ENCODE peak calls at places on chromosome 22, in six cellular contexts. N is lower lobe of right lung, R is fibroblast of mammary gland, Y is endothelial cell of umbilical vein, L is uterus, M is prostate gland. Z is an unnamed sample.

GRCh38 chr22:19181786-19182471 is 3.4 kb upstream of the SLC25A1 start:
- DNase-seq in N (no peak), R (no peak), Y (no peak), L (no peak), M (no peak), Z (no peak)

GRCh38 chr22:42803454-42803853 is 53.6 kb downstream of the ARFGAP3 start:
- DNase-seq in N (no peak), R (no peak), Y (no peak), L (no peak), M (no peak), Z (no peak)

GRCh38 chr22:22127100-22127499 is 117.5 kb upstream of the VPREB1 start:
- DNase-seq in N (no peak), R (no peak), Y (no peak), L (no peak), M (no peak), Z (no peak)

GRCh38 chr22:17120281-17120680 is 879 bp downstream of the TMEM121B start:
- DNase-seq in N (peak; percentile 71), R (peak; percentile 26), Y (peak; percentile 31), L (peak; percentile 33), M (peak; percentile 55), Z (peak; percentile 16)

GRCh38 chr22:48901324-48901723 is 926.3 kb downstream of the BRD1 start:
- DNase-seq in N (no peak), R (no peak), Y (no peak), L (no peak), M (no peak), Z (no peak)

GRCh38 chr22:41092847-41093371 is 517 bp downstream of the EP300 start:
- DNase-seq in N (peak; percentile 62), R (peak; percentile 41), Y (peak; percentile 50), L (no peak), M (peak; percentile 23), Z (peak; percentile 36)

GRCh38 chr22:42376721-42377177 is 55.5 kb downstream of the NFAM1 start:
- DNase-seq in N (peak; percentile 73), R (peak; percentile 95), Y (no peak), L (peak; percentile 83), M (no peak), Z (peak; percentile 94)

GRCh38 chr22:32528984-32529982 is 54.7 kb downstream of the FBXO7 start:
- DNase-seq in N (peak; percentile 84), R (peak; percentile 86), Y (peak; percentile 49), L (peak; percentile 87), M (peak; percentile 87), Z (peak; percentile 93)

GRCh38 chr22:21735198-21736083 is at the start of gene YPEL1:
- DNase-seq in N (peak; percentile 98), R (peak; percentile 91), Y (peak; percentile 98), L (peak; percentile 96), M (peak; percentile 96), Z (peak; percentile 99)

GRCh38 chr22:33382427-33382826 is 324.2 kb upstream of the SYN3 start:
- DNase-seq in N (no peak), R (no peak), Y (no peak), L (no peak), M (no peak), Z (no peak)

GRCh38 chr22:21624120-21624879 is 5.5 kb downstream of the YDJC start:
- DNase-seq in N (no peak), R (peak; percentile 30), Y (no peak), L (no peak), M (peak; percentile 36), Z (peak; percentile 58)

GRCh38 chr22:46052331-46052771 is 75.4 kb upstream of the WNT7B start:
- DNase-seq in N (peak; percentile 44), R (no peak), Y (no peak), L (peak; percentile 46), M (no peak), Z (no peak)

GRCh38 chr22:22462813-22463567 is 45.6 kb downstream of the ZNF280B start:
- DNase-seq in N (no peak), R (peak; percentile 14), Y (peak; percentile 2), L (no peak), M (no peak), Z (peak; percentile 6)

GRCh38 chr22:49324527-49325491 is 502.9 kb downstream of the BRD1 start:
- DNase-seq in N (peak; percentile 26), R (no peak), Y (no peak), L (no peak), M (no peak), Z (no peak)

GRCh38 chr22:32717337-32718240 is 83.9 kb upstream of the TIMP3 start:
- DNase-seq in N (no peak), R (peak; percentile 60), Y (no peak), L (peak; percentile 39), M (no peak), Z (no peak)

GRCh38 chr22:27492566-27493201 is 308.9 kb downstream of the MN1 start:
- DNase-seq in N (no peak), R (no peak), Y (no peak), L (no peak), M (no peak), Z (no peak)

GRCh38 chr22:47049078-47049609 is 286.7 kb downstream of the TBC1D22A start:
- DNase-seq in N (peak; percentile 21), R (no peak), Y (no peak), L (no peak), M (no peak), Z (no peak)

GRCh38 chr22:23163665-23164064 is 16.6 kb upstream of the BCR start:
- DNase-seq in N (no peak), R (no peak), Y (no peak), L (peak; percentile 51), M (peak; percentile 95), Z (peak; percentile 69)

GRCh38 chr22:36422287-36423014 is 34.7 kb upstream of the MYH9 start:
- DNase-seq in N (no peak), R (no peak), Y (no peak), L (no peak), M (no peak), Z (no peak)

GRCh38 chr22:17518379-17518778 is 44.9 kb upstream of the SLC25A18 start:
- DNase-seq in N (no peak), R (no peak), Y (no peak), L (no peak), M (no peak), Z (no peak)

GRCh38 chr22:26848244-26848920 is 191.0 kb downstream of the MIAT start:
- DNase-seq in N (no peak), R (peak; percentile 14), Y (no peak), L (no peak), M (no peak), Z (peak; percentile 6)

GRCh38 chr22:46193898-46194310 is 43.6 kb downstream of the PPARA start:
- DNase-seq in N (no peak), R (no peak), Y (no peak), L (no peak), M (no peak), Z (no peak)

GRCh38 chr22:19576460-19577421 is 52.5 kb upstream of the CLDN5 start:
- DNase-seq in N (no peak), R (peak; percentile 69), Y (peak; percentile 90), L (no peak), M (no peak), Z (peak; percentile 46)

GRCh38 chr22:33112606-33113005 is 54.4 kb upstream of the SYN3 start:
- DNase-seq in N (no peak), R (no peak), Y (no peak), L (no peak), M (no peak), Z (no peak)

GRCh38 chr22:17436382-17436951 is 67.2 kb downstream of the CECR2 start:
- DNase-seq in N (no peak), R (peak; percentile 6), Y (no peak), L (no peak), M (no peak), Z (no peak)

GRCh38 chr22:48748113-48748859 is 1079.4 kb downstream of the BRD1 start:
- DNase-seq in N (no peak), R (no peak), Y (no peak), L (no peak), M (peak; percentile 2), Z (no peak)

GRCh38 chr22:17350292-17350691 is 19.0 kb upstream of the CECR2 start:
- DNase-seq in N (no peak), R (no peak), Y (no peak), L (no peak), M (no peak), Z (no peak)

GRCh38 chr22:19718255-19719054 is 4.2 kb downstream of the SEPTIN5 start:
- DNase-seq in N (no peak), R (no peak), Y (no peak), L (no peak), M (no peak), Z (no peak)

GRCh38 chr22:45945621-45946020 is 31.3 kb downstream of the WNT7B start:
- DNase-seq in N (no peak), R (no peak), Y (no peak), L (no peak), M (no peak), Z (no peak)

GRCh38 chr22:29115682-29116313 is 43.0 kb downstream of the KREMEN1 start:
- DNase-seq in N (no peak), R (no peak), Y (no peak), L (no peak), M (no peak), Z (no peak)

GRCh38 chr22:29116397-29117123 is 43.7 kb downstream of the KREMEN1 start:
- DNase-seq in N (no peak), R (no peak), Y (no peak), L (no peak), M (no peak), Z (no peak)

GRCh38 chr22:29113329-29113728 is 40.5 kb downstream of the KREMEN1 start:
- DNase-seq in N (no peak), R (no peak), Y (no peak), L (no peak), M (no peak), Z (no peak)

GRCh38 chr22:29112680-29113079 is 39.8 kb downstream of the KREMEN1 start:
- DNase-seq in N (no peak), R (no peak), Y (no peak), L (no peak), M (no peak), Z (no peak)

DNA sequence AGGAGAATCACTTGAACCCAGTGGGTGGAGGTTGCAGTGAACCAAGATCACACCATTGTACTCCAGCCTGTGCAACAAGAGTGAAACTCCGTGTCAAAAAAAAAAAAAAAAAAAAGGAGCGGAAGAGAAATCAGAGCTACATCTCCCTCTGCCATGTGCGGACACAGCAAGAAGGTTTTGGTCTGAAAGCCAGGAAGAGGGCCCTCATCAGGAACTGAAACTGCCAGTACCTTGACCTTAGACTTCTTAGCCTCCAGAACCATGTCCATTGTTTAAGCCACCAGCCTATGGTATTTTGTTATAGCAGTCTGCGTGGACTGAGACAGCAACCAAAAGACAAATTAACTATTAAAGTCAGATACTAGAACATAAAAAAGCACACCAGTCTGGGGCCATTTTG is 41.6 kb downstream of the KREMEN1 start:
- DNase-seq in N (no peak), R (no peak), Y (no peak), L (no peak), M (no peak), Z (no peak)
- TF ChIP-seq CTCF in N (no peak), R (no peak), Y (no peak), L (no peak), M (no peak), Z (no peak)

GRCh38 chr22:44702479-44703219 is 645 bp downstream of the PRR5 start:
- DNase-seq in N (no peak), R (no peak), Y (no peak), L (peak; percentile 25), M (peak; percentile 23), Z (peak; percentile 62)
- TF ChIP-seq CTCF in N (peak; percentile 14), R (no peak), Y (no peak), L (no peak), M (peak; percentile 8), Z (no peak)

GRCh38 chr22:31036671-31037550 is 44.2 kb upstream of the SMTN start:
- DNase-seq in N (no peak), R (peak; percentile 57), Y (no peak), L (peak; percentile 73), M (no peak), Z (peak; percentile 47)
- TF ChIP-seq CTCF in N (no peak), R (peak; percentile 8), Y (no peak), L (no peak), M (no peak), Z (no peak)

GRCh38 chr22:24555496-24556253 is at the start of gene SNRPD3:
- DNase-seq in N (peak; percentile 95), R (peak; percentile 92), Y (peak; percentile 93), L (peak; percentile 91), M (peak; percentile 90), Z (peak; percentile 97)
- TF ChIP-seq CTCF in N (peak; percentile 23), R (no peak), Y (peak; percentile 25), L (peak; percentile 24), M (peak; percentile 51), Z (no peak)

Z was measured in foreskin fibroblast.